ENCODE peak calls at places on chromosomes 6 and 20, in eight cellular contexts. V is prostate gland, E is IMR-90, R is Peyer's patch, Y is endothelial cell of umbilical vein, Z is A549, H is heart left ventricle, P is breast epithelium. U is an unnamed sample.

GRCh38 chr6:69953491-69953890 is 87.1 kb downstream of the COL19A1 start:
- DNase-seq in V (no peak), P (no peak), Z (no peak), Y (no peak), R (no peak), H (no peak), E (no peak), U (no peak)

GRCh38 chr6:139175389-139175788 is 40.5 kb downstream of the HECA start:
- DNase-seq in Y (no peak), P (no peak), V (no peak), R (no peak), E (no peak), Z (no peak), H (no peak), U (no peak)

GRCh38 chr6:37628611-37629320 is 68.9 kb downstream of the MDGA1 start:
- DNase-seq in Z (no peak), Y (no peak), H (no peak), V (no peak), R (no peak), E (peak), P (no peak), U (no peak)

GRCh38 chr6:149501201-149501600 is 16.4 kb upstream of the ZC3H12D start:
- DNase-seq in Z (no peak), V (no peak), H (no peak), R (no peak), Y (no peak), P (no peak), E (no peak), U (no peak)

GRCh38 chr6:145497006-145497405 is 238.3 kb downstream of the EPM2A start:
- DNase-seq in E (no peak), R (no peak), P (no peak), V (no peak), H (no peak), Z (no peak), Y (no peak), U (no peak)

GRCh38 chr6:157538163-157538562 is 157.2 kb downstream of the ZDHHC14 start:
- DNase-seq in H (no peak), V (no peak), E (no peak), P (no peak), R (no peak), Z (no peak), Y (no peak), U (no peak)

GRCh38 chr6:133890941-133891813 is 2.3 kb downstream of the TCF21 start:
- DNase-seq in H (peak), Y (peak), R (no peak), Z (peak), V (no peak), E (peak), P (no peak), U (no peak)

GRCh38 chr6:33277663-33278391 is 904 bp downstream of the B3GALT4 start:
- DNase-seq in H (no peak), P (no peak), Y (no peak), V (no peak), E (no peak), Z (no peak), R (peak), U (no peak)

GRCh38 chr6:101770116-101770515 is 376.6 kb downstream of the GRIK2 start:
- DNase-seq in V (no peak), Y (no peak), E (no peak), R (no peak), P (no peak), Z (no peak), H (no peak), U (no peak)

GRCh38 chr20:36271639-36272546 is 34.2 kb upstream of the DLGAP4 start:
- DNase-seq in V (no peak), R (no peak), Z (no peak), P (no peak), H (no peak), E (no peak), Y (no peak), U (no peak)

GRCh38 chr6:149483849-149484635 is 772 bp downstream of the ZC3H12D start:
- DNase-seq in H (no peak), R (no peak), V (no peak), E (no peak), Z (no peak), Y (no peak), P (no peak), U (no peak)

GRCh38 chr6:112398686-112399085 is 51.6 kb downstream of the RFPL4B start:
- DNase-seq in P (no peak), E (no peak), V (no peak), H (no peak), Y (no peak), Z (no peak), R (no peak), U (no peak)

GRCh38 chr6:165646484-165646883 is 16.6 kb downstream of the PDE10A start:
- DNase-seq in R (no peak), Z (no peak), P (no peak), H (no peak), V (no peak), E (no peak), Y (no peak), U (no peak)

GRCh38 chr6:44522871-44523270 is 135.4 kb downstream of the CDC5L start:
- DNase-seq in P (no peak), E (no peak), Z (no peak), Y (no peak), V (no peak), R (no peak), H (no peak), U (no peak)

GRCh38 chr6:25138024-25138696 is 141.0 kb upstream of the CARMIL1 start:
- DNase-seq in R (peak), H (peak), Y (peak), V (peak), P (peak), Z (peak), E (peak), U (peak)

GRCh38 chr6:78850621-78851020 is 16.7 kb upstream of the IRAK1BP1 start:
- DNase-seq in Y (no peak), Z (no peak), H (no peak), R (no peak), V (no peak), P (no peak), E (no peak), U (no peak)

GRCh38 chr6:127186889-127187288 is 68.4 kb downstream of the RSPO3 start:
- DNase-seq in V (no peak), H (peak), E (no peak), Z (peak), P (no peak), R (peak), Y (no peak), U (peak)

GRCh38 chr6:16681260-16681873 is 79.9 kb downstream of the ATXN1 start:
- DNase-seq in Z (peak), H (peak), R (no peak), Y (peak), P (no peak), E (peak), V (no peak), U (no peak)

GRCh38 chr20:2780948-2781347 is 19.5 kb downstream of the CPXM1 start:
- DNase-seq in E (no peak), Z (no peak), Y (no peak), P (no peak), V (no peak), H (no peak), R (no peak), U (no peak)
- TF ChIP-seq CTCF in E (no peak), Z (peak), Y (no peak), P (no peak), V (no peak), H (no peak), R (no peak), U (no peak)

GRCh38 chr20:6014017-6014416 is 39.8 kb downstream of the LRRN4 start:
- DNase-seq in Y (no peak), E (no peak), P (no peak), Z (no peak), R (no peak), V (no peak), H (no peak), U (no peak)
- H3K27ac ChIP-seq in Y (no peak), E (no peak), P (no peak), Z (no peak), R (no peak), V (no peak), H (no peak), U (no peak)

GRCh38 chr6:26232950-26233607 is 131.9 kb upstream of the BTN3A2 start:
- DNase-seq in R (peak), H (no peak), V (no peak), Z (no peak), Y (peak), E (peak), P (peak), U (no peak)

GRCh38 chr6:26232306-26232949 is 132.6 kb upstream of the BTN3A2 start:
- DNase-seq in V (no peak), R (no peak), Z (no peak), P (no peak), H (no peak), Y (no peak), E (no peak), U (no peak)

GRCh38 chr6:26235240-26235730 is 129.7 kb upstream of the BTN3A2 start:
- DNase-seq in Y (no peak), P (no peak), E (no peak), Z (no peak), H (no peak), V (no peak), R (no peak), U (no peak)

GRCh38 chr6:26234421-26235239 is 130.4 kb upstream of the BTN3A2 start:
- DNase-seq in Z (peak), E (peak), R (peak), H (peak), P (peak), Y (peak), V (peak), U (peak)

GRCh38 chr6:26233608-26234420 is 131.2 kb upstream of the BTN3A2 start:
- DNase-seq in Y (peak), Z (no peak), R (peak), H (no peak), E (peak), V (peak), P (peak), U (peak)
- TF ChIP-seq POLR2A in Y (peak), Z (peak), R (peak), H (no peak), E (peak), V (peak), P (no peak), U (peak)

GRCh38 chr6:154343473-154344308 is 12.9 kb downstream of the IPCEF1 start:
- DNase-seq in H (peak), R (no peak), Z (no peak), V (peak), E (peak), Y (peak), P (peak), U (peak)
- TF ChIP-seq CTCF in H (no peak), R (no peak), Z (no peak), V (peak), E (peak), Y (no peak), P (peak), U (peak)

DNA sequence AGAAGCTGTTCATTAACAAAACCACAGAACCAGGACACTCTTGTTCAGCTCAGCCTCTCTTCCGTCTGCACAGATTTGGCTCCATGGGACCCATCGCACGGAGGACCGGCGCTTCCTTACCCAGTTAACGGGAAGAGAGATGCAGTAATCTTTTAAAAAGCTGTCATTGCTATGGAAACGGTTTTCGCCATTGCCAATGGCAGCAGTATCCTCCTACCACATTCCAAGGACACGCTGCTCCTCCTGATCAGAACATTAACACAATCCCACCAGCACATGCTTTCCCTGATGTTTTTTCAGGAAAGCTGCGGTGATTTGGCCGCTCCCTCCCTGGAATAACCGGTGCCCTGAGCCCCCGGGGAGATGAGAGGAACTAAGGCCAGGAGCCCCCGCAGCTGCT is 2.8 kb downstream of the BNIP5 start:
- DNase-seq in Z (no peak), R (no peak), V (no peak), H (no peak), Y (no peak), P (no peak), E (no peak), U (no peak)
- H3K27ac ChIP-seq in Z (no peak), R (peak), V (peak), H (no peak), Y (no peak), P (no peak), E (no peak), U (peak)

GRCh38 chr6:87155272-87155919 is at the start of gene ZNF292:
- DNase-seq in P (peak), E (peak), Y (peak), Z (peak), R (peak), V (peak), H (peak), U (peak)
- TF ChIP-seq POLR2A in P (peak), E (peak), Y (no peak), Z (peak), R (peak), V (peak), H (peak), U (peak)

GRCh38 chr20:32990426-32990825 is 13.8 kb downstream of the SUN5 start:
- DNase-seq in V (no peak), Y (no peak), E (no peak), H (no peak), P (no peak), R (no peak), Z (no peak), U (no peak)

GRCh38 chr20:32992015-32992641 is 12.1 kb downstream of the SUN5 start:
- DNase-seq in P (no peak), Y (no peak), H (no peak), Z (no peak), V (no peak), R (no peak), E (no peak), U (no peak)

GRCh38 chr20:32988008-32988407 is 16.2 kb downstream of the SUN5 start:
- DNase-seq in H (peak), R (no peak), V (no peak), P (no peak), Z (no peak), E (no peak), Y (no peak), U (no peak)

GRCh38 chr20:32991386-32991785 is 12.8 kb downstream of the SUN5 start:
- DNase-seq in Y (no peak), P (no peak), V (no peak), E (no peak), Z (no peak), H (no peak), R (no peak), U (no peak)

GRCh38 chr20:32989507-32990283 is 14.5 kb downstream of the SUN5 start:
- DNase-seq in P (no peak), R (no peak), V (no peak), H (peak), Y (no peak), E (no peak), Z (no peak), U (no peak)
- TF ChIP-seq CTCF in P (no peak), R (no peak), V (no peak), H (no peak), Y (no peak), E (no peak), Z (no peak), U (no peak)

GRCh38 chr6:849075-849506 is 156.2 kb upstream of the EXOC2 start:
- DNase-seq in Y (no peak), Z (no peak), H (no peak), E (no peak), V (no peak), R (no peak), P (no peak), U (no peak)
- H3K27ac ChIP-seq in Y (no peak), Z (no peak), H (no peak), E (no peak), V (no peak), R (no peak), P (no peak), U (no peak)

GRCh38 chr20:50153500-50154377 is at the start of gene PEDS1:
- DNase-seq in H (peak), E (peak), R (peak), V (peak), P (peak), Z (peak), Y (peak), U (peak)
- TF ChIP-seq POLR2A in H (peak), E (peak), R (peak), V (peak), P (peak), Z (peak), Y (peak), U (peak)

DNA sequence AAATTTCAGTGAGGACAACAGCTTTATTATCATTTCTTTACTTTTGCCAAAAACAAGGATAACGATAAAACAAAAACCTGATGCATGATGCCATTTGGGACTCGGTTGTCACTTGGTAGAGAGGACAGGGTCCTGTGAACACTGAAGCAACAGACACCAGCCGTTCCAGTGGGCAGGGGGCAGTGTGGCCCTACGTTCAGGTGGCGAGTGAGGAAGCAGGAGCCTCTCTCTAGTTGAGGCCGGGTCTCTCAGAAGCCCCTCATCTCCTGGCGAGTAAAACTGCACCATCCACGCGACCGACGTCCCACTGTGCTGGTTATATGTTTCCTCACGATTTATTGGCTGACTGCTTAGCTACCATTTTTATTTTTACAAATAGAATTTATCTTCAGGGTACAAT is 231.6 kb downstream of the THBS2 start:
- DNase-seq in Z (no peak), E (no peak), Y (no peak), H (no peak), V (no peak), R (no peak), P (no peak), U (no peak)
- TF ChIP-seq CTCF in Z (no peak), E (no peak), Y (no peak), H (no peak), V (no peak), R (no peak), P (no peak), U (no peak)

U was measured in adrenal gland.